ENCODE peak calls at places on chromosomes 16 and 17, in seven cellular contexts. U is hepatic stellate cell, M is immature natural killer cell, D is iPS-NIHi11, O is HT1080, N is ovary, P is lower leg skin. T is an unnamed sample.

GRCh38 chr16:20878682-20879147 is 21.4 kb downstream of the DCUN1D3 start:
- DNase-seq in M (no peak), U (no peak), O (no peak), P (no peak), N (no peak), D (no peak), T (no peak)

GRCh38 chr16:67561501-67561823 is 864 bp upstream of the CTCF start:
- DNase-seq in U (no peak), O (no peak), P (no peak), D (peak; percentile 16), N (no peak), M (no peak), T (no peak)

GRCh38 chr17:48981927-48982539 is 13.6 kb upstream of the GIP start:
- DNase-seq in N (no peak), M (no peak), D (no peak), O (no peak), U (no peak), P (no peak), T (no peak)

GRCh38 chr16:65318590-65319267 is 196.9 kb upstream of the CDH11 start:
- DNase-seq in P (no peak), O (no peak), U (no peak), M (no peak), D (peak; percentile 30), N (no peak), T (no peak)

GRCh38 chr16:86899757-86900156 is 321.4 kb downstream of the FOXL1 start:
- DNase-seq in O (peak; percentile 32), M (no peak), N (no peak), U (peak; percentile 31), D (no peak), P (no peak), T (no peak)

GRCh38 chr16:68365167-68365817 is 54.5 kb downstream of the PRMT7 start:
- DNase-seq in D (no peak), P (no peak), U (peak; percentile 34), M (no peak), O (no peak), N (no peak), T (no peak)

GRCh38 chr17:49519781-49520180 is 24.7 kb downstream of the NGFR start:
- DNase-seq in M (no peak), O (no peak), N (no peak), D (no peak), P (peak; percentile 82), U (no peak), T (no peak)

GRCh38 chr17:19313746-19314651 is 48.5 kb downstream of the B9D1 start:
- DNase-seq in P (no peak), D (no peak), O (no peak), N (peak; percentile 3), U (no peak), M (no peak), T (no peak)

GRCh38 chr17:28928061-28928460 is 23.3 kb downstream of the PHF12 start:
- DNase-seq in M (no peak), D (no peak), O (peak; percentile 76), P (no peak), N (no peak), U (no peak), T (no peak)

GRCh38 chr17:74243013-74243755 is 29.8 kb downstream of the TTYH2 start:
- DNase-seq in N (no peak), M (no peak), P (no peak), U (no peak), D (no peak), O (no peak), T (no peak)

GRCh38 chr17:2222301-2222700 is 81.3 kb downstream of the SMG6 start:
- DNase-seq in N (no peak), M (no peak), U (no peak), P (no peak), D (no peak), O (no peak), T (no peak)

GRCh38 chr17:79645022-79645776 is 34.3 kb upstream of the RBFOX3 start:
- DNase-seq in N (no peak), M (no peak), U (no peak), O (no peak), D (no peak), P (peak; percentile 46), T (no peak)

GRCh38 chr16:85465328-85466307 is 147.5 kb upstream of the GSE1 start:
- DNase-seq in P (no peak), D (no peak), U (peak; percentile 65), O (no peak), N (peak; percentile 90), M (no peak), T (no peak)